ENCODE peak calls at places on chromosome 1, in four cellular contexts. S is WERI-Rb-1, V is anterior cingulate cortex, U is C1 segment of cervical spinal cord. O is an unnamed sample.

GRCh38 chr1:218529691-218530310 is 184.7 kb downstream of the TGFB2 start:
- DNase-seq in S (no peak), V (no peak), U (no peak), O (no peak)

GRCh38 chr1:226702318-226702956 is 36.6 kb downstream of the ITPKB start:
- DNase-seq in S (no peak), U (no peak), V (no peak), O (no peak)

GRCh38 chr1:113949007-113949406 is 19.9 kb downstream of the HIPK1 start:
- DNase-seq in S (no peak), U (no peak), V (no peak), O (no peak)

GRCh38 chr1:43878854-43879253 is 54.7 kb upstream of the ARTN start:
- DNase-seq in U (no peak), V (no peak), S (no peak), O (no peak)

GRCh38 chr1:164602480-164603093 is 43.6 kb downstream of the PBX1 start:
- DNase-seq in U (no peak), S (no peak), V (peak; percentile 60), O (peak; percentile 51)

GRCh38 chr1:87197156-87197555 is 131.5 kb upstream of the LMO4 start:
- DNase-seq in S (no peak), V (no peak), U (no peak), O (no peak)

GRCh38 chr1:1614204-1614953 is 921 bp upstream of the MIB2 start:
- DNase-seq in U (no peak), V (no peak), S (no peak), O (no peak)

GRCh38 chr1:192445849-192446489 is 129.2 kb downstream of the RGS21 start:
- DNase-seq in U (no peak), V (peak; percentile 36), S (peak; percentile 9), O (no peak)

GRCh38 chr1:29758764-29759499 is 522.6 kb downstream of the PTPRU start:
- DNase-seq in V (no peak), U (no peak), S (peak; percentile 74), O (no peak)

GRCh38 chr1:93111561-93111960 is 32.5 kb downstream of the MTF2 start:
- DNase-seq in U (no peak), V (no peak), S (no peak), O (no peak)

GRCh38 chr1:115454835-115455511 is 116.9 kb upstream of the NGF start:
- DNase-seq in V (no peak), U (no peak), S (no peak), O (no peak)

GRCh38 chr1:117375327-117375726 is 8.1 kb downstream of the MAN1A2 start:
- DNase-seq in V (no peak), U (no peak), S (no peak), O (no peak)

GRCh38 chr1:2341706-2342383 is 49.5 kb downstream of the MORN1 start:
- DNase-seq in V (no peak), U (no peak), S (no peak), O (no peak)

GRCh38 chr1:172581779-172582178 is 48.8 kb downstream of the SUCO start:
- DNase-seq in U (no peak), S (no peak), V (no peak), O (no peak)

GRCh38 chr1:2509589-2509988 is 16.8 kb downstream of the PANK4 start:
- DNase-seq in V (no peak), S (no peak), U (no peak), O (no peak)

GRCh38 chr1:63975447-63975846 is 201.6 kb downstream of the ROR1 start:
- DNase-seq in S (no peak), U (no peak), V (no peak), O (no peak)

GRCh38 chr1:54754486-54755285 is 9.6 kb downstream of the PARS2 start:
- DNase-seq in V (no peak), U (no peak), S (peak; percentile 35), O (no peak)

GRCh38 chr1:6259491-6260362 is 1.2 kb downstream of the GPR153 start:
- DNase-seq in V (peak; percentile 22), U (peak; percentile 13), S (peak; percentile 77), O (no peak)

GRCh38 chr1:221025391-221026355 is 146.4 kb downstream of the HLX start:
- DNase-seq in S (no peak), V (no peak), U (no peak), O (no peak)

GRCh38 chr1:162856260-162856659 is 4.7 kb downstream of the CCDC190 start:
- DNase-seq in U (no peak), S (no peak), V (no peak), O (no peak)

GRCh38 chr1:156004843-156005593 is 15.7 kb downstream of the SSR2 start:
- DNase-seq in V (no peak), U (no peak), S (peak; percentile 36), O (no peak)

GRCh38 chr1:64572222-64572900 is 102.4 kb downstream of the CACHD1 start:
- DNase-seq in V (no peak), S (peak; percentile 64), U (no peak), O (no peak)

GRCh38 chr1:62076286-62076685 is 118.4 kb upstream of the L1TD1 start:
- DNase-seq in V (no peak), S (no peak), U (no peak), O (no peak)

GRCh38 chr1:167512262-167512661 is 6.1 kb downstream of the CD247 start:
- DNase-seq in U (no peak), V (no peak), S (no peak), O (no peak)

GRCh38 chr1:62573675-62574074 is 23.6 kb upstream of the ANGPTL3 start:
- DNase-seq in U (no peak), V (no peak), S (no peak), O (no peak)

GRCh38 chr1:21262282-21263051 is 27.8 kb downstream of the ECE1 start:
- DNase-seq in S (no peak), U (no peak), V (no peak), O (peak; percentile 68)

GRCh38 chr1:109253803-109254620 is 4.7 kb downstream of the CELSR2 start:
- DNase-seq in V (peak; percentile 78), U (no peak), S (no peak), O (no peak)

O was measured in dorsolateral prefrontal cortex.